ENCODE peak calls at places on chromosomes 2 and 18, in nine cellular contexts. One of them, this sample, is unnamed.

GRCh38 chr2:41441958-41442357 is 605.9 kb upstream of the PKDCC start:
- DNase-seq in neural progenitor cell: no peak
- DNase-seq in OCI-LY7: no peak
- DNase-seq in PC-3: no peak
- DNase-seq in hepatocyte: no peak
- DNase-seq in IMR-90: no peak
- DNase-seq in GM23248: no peak
- DNase-seq in SK-N-SH: no peak
- DNase-seq in GM12878: no peak
- DNase-seq in this sample: no peak

GRCh38 chr2:174522553-174522952 is 35.7 kb upstream of the GPR155 start:
- DNase-seq in neural progenitor cell: no peak
- DNase-seq in OCI-LY7: peak; percentile 14
- DNase-seq in PC-3: peak; percentile 35
- DNase-seq in hepatocyte: no peak
- DNase-seq in IMR-90: peak; percentile 11
- DNase-seq in GM23248: peak; percentile 51
- DNase-seq in SK-N-SH: peak; percentile 34
- DNase-seq in GM12878: no peak
- DNase-seq in this sample: no peak

GRCh38 chr2:112003585-112003984 is 51.5 kb upstream of the TMEM87B start:
- DNase-seq in neural progenitor cell: no peak
- DNase-seq in OCI-LY7: no peak
- DNase-seq in PC-3: no peak
- DNase-seq in hepatocyte: no peak
- DNase-seq in IMR-90: no peak
- DNase-seq in GM23248: no peak
- DNase-seq in SK-N-SH: no peak
- DNase-seq in GM12878: peak; percentile 16
- DNase-seq in this sample: no peak

GRCh38 chr2:237895544-237896506 is 36.4 kb downstream of the RAMP1 start:
- DNase-seq in neural progenitor cell: no peak
- DNase-seq in OCI-LY7: no peak
- DNase-seq in PC-3: no peak
- DNase-seq in hepatocyte: peak; percentile 19
- DNase-seq in IMR-90: no peak
- DNase-seq in GM23248: no peak
- DNase-seq in SK-N-SH: peak; percentile 72
- DNase-seq in GM12878: no peak
- DNase-seq in this sample: peak; percentile 62

GRCh38 chr18:46070683-46071614 is 1.1 kb downstream of the PSTPIP2 start:
- DNase-seq in neural progenitor cell: no peak
- DNase-seq in OCI-LY7: no peak
- DNase-seq in PC-3: no peak
- DNase-seq in hepatocyte: no peak
- DNase-seq in IMR-90: no peak
- DNase-seq in GM23248: no peak
- DNase-seq in SK-N-SH: peak; percentile 25
- DNase-seq in GM12878: no peak
- DNase-seq in this sample: no peak

GRCh38 chr2:7694066-7695000 is 777.1 kb downstream of the RNF144A start:
- DNase-seq in neural progenitor cell: peak; percentile 40
- DNase-seq in OCI-LY7: no peak
- DNase-seq in PC-3: no peak
- DNase-seq in hepatocyte: no peak
- DNase-seq in IMR-90: no peak
- DNase-seq in GM23248: no peak
- DNase-seq in SK-N-SH: no peak
- DNase-seq in GM12878: no peak
- DNase-seq in this sample: no peak

GRCh38 chr2:105857076-105857740 is 112.5 kb downstream of the NCK2 start:
- DNase-seq in neural progenitor cell: no peak
- DNase-seq in OCI-LY7: no peak
- DNase-seq in PC-3: no peak
- DNase-seq in hepatocyte: no peak
- DNase-seq in IMR-90: no peak
- DNase-seq in GM23248: no peak
- DNase-seq in SK-N-SH: no peak
- DNase-seq in GM12878: no peak
- DNase-seq in this sample: peak; percentile 64

GRCh38 chr2:3805120-3805519 is 101.7 kb downstream of the DCDC2C start:
- DNase-seq in neural progenitor cell: peak; percentile 75
- DNase-seq in OCI-LY7: no peak
- DNase-seq in PC-3: peak; percentile 70
- DNase-seq in hepatocyte: peak; percentile 44
- DNase-seq in IMR-90: no peak
- DNase-seq in GM23248: peak; percentile 14
- DNase-seq in SK-N-SH: peak; percentile 75
- DNase-seq in GM12878: no peak
- DNase-seq in this sample: no peak

GRCh38 chr2:176565641-176566323 is 296.5 kb downstream of the MTX2 start:
- DNase-seq in neural progenitor cell: no peak
- DNase-seq in OCI-LY7: no peak
- DNase-seq in PC-3: no peak
- DNase-seq in hepatocyte: no peak
- DNase-seq in IMR-90: peak; percentile 70
- DNase-seq in GM23248: no peak
- DNase-seq in SK-N-SH: no peak
- DNase-seq in GM12878: no peak
- DNase-seq in this sample: no peak

GRCh38 chr2:195779491-195779890 is 122.5 kb downstream of the SLC39A10 start:
- DNase-seq in neural progenitor cell: no peak
- DNase-seq in OCI-LY7: no peak
- DNase-seq in PC-3: peak; percentile 66
- DNase-seq in hepatocyte: no peak
- DNase-seq in IMR-90: no peak
- DNase-seq in GM23248: no peak
- DNase-seq in SK-N-SH: no peak
- DNase-seq in GM12878: no peak
- DNase-seq in this sample: no peak

GRCh38 chr18:62784966-62785413 is 69.6 kb downstream of the PHLPP1 start:
- DNase-seq in neural progenitor cell: peak; percentile 15
- DNase-seq in OCI-LY7: no peak
- DNase-seq in PC-3: no peak
- DNase-seq in hepatocyte: no peak
- DNase-seq in IMR-90: peak; percentile 84
- DNase-seq in GM23248: peak; percentile 67
- DNase-seq in SK-N-SH: no peak
- DNase-seq in GM12878: no peak
- DNase-seq in this sample: no peak

GRCh38 chr2:128607981-128608506 is 289.4 kb upstream of the HS6ST1 start:
- DNase-seq in neural progenitor cell: no peak
- DNase-seq in OCI-LY7: no peak
- DNase-seq in PC-3: peak; percentile 4
- DNase-seq in hepatocyte: no peak
- DNase-seq in IMR-90: no peak
- DNase-seq in GM23248: peak; percentile 40
- DNase-seq in SK-N-SH: peak; percentile 51
- DNase-seq in GM12878: no peak
- DNase-seq in this sample: no peak

GRCh38 chr2:46862430-46862829 is 53.2 kb downstream of the MCFD2 start:
- DNase-seq in neural progenitor cell: no peak
- DNase-seq in OCI-LY7: no peak
- DNase-seq in PC-3: no peak
- DNase-seq in hepatocyte: no peak
- DNase-seq in IMR-90: peak; percentile 40
- DNase-seq in GM23248: no peak
- DNase-seq in SK-N-SH: no peak
- DNase-seq in GM12878: no peak
- DNase-seq in this sample: no peak

GRCh38 chr2:66547887-66548286 is 113.0 kb downstream of the MEIS1 start:
- DNase-seq in neural progenitor cell: no peak
- DNase-seq in OCI-LY7: no peak
- DNase-seq in PC-3: no peak
- DNase-seq in hepatocyte: no peak
- DNase-seq in IMR-90: no peak
- DNase-seq in GM23248: no peak
- DNase-seq in SK-N-SH: no peak
- DNase-seq in GM12878: no peak
- DNase-seq in this sample: no peak

DNA sequence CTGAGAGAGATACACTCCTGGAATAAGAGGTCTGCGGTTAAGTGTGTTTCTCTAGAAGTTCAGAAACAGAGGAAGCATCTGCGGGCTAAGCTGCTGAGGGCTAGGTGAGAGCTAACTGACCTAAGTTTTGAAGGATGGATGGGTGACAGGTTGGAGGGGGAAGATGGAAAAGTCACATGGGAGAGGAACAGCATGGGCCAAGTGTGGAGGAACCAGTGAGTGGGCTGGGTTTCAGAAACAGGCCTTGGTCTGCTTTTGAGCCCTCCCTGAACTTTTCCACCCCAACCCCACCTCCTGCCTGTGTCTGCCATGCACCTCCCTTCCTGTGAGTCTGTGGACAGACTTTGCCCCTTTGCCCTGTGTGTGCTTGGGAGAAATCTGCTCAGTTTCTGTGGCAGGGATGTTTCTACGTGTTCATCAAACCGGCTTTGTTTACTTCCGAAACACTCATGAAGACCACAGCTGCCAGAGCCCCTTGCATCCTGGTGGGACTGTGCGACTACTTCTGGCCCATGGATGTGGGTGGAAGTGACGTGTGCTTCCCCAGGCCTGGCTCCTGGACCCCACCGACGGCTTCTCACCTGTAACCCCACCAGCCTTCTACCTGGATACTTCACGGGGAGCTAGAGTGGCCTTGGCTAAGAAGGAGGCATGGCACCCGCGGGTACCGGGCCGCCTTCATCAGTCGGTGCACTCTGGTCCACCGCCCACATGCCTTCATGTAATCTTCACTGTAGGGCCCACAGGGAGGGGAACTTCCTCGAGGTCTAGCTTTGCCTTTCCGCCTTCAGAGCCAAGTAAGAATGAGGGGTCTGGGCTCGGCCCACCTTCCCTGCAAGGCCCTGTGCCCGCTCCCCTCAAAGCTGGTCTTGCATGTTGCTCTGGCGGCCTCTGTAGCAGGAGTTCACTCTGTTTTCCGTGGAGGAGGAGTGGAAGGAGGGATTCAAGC is 1.4 kb upstream of the HPCAL1 start:
- DNase-seq in neural progenitor cell: no peak
- DNase-seq in OCI-LY7: no peak
- DNase-seq in PC-3: no peak
- DNase-seq in hepatocyte: peak; percentile 46
- DNase-seq in IMR-90: no peak
- DNase-seq in GM23248: no peak
- DNase-seq in SK-N-SH: no peak
- DNase-seq in GM12878: no peak
- DNase-seq in this sample: no peak
- H2AFZ ChIP-seq in neural progenitor cell: peak overlapping the region; percentile 94
- H2AFZ ChIP-seq in OCI-LY7: no peak overlapping the region
- H2AFZ ChIP-seq in PC-3: no peak overlapping the region
- H2AFZ ChIP-seq in hepatocyte: no peak overlapping the region
- H2AFZ ChIP-seq in IMR-90: peak overlapping the region; percentile 87
- H2AFZ ChIP-seq in GM23248: no peak overlapping the region
- H2AFZ ChIP-seq in SK-N-SH: no peak overlapping the region
- H2AFZ ChIP-seq in GM12878: peak overlapping the region; percentile 92
- H2AFZ ChIP-seq in this sample: no peak overlapping the region

DNA sequence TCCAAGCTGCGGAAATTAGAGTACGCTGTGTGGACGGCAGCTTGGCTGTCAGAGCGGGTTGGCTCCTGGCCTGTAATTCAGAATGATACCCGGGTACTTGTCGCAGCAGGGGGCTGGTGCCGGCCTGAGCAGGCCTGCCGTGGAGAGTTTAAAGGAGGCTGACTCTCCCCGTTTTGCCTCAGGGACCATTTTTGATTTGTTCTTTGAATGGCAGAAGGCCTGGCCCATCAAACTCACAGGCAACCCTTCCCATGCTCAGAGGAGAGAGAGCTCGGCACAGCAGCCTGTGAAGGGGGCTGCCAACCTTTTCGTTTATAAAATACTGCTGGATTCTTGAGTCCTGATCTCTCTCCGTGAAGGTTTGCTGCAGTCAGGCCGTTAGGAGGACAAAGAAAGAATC is 151.3 kb downstream of the KLHL29 start:
- DNase-seq in neural progenitor cell: no peak
- DNase-seq in OCI-LY7: no peak
- DNase-seq in PC-3: no peak
- DNase-seq in hepatocyte: no peak
- DNase-seq in IMR-90: no peak
- DNase-seq in GM23248: no peak
- DNase-seq in SK-N-SH: no peak
- DNase-seq in GM12878: no peak
- DNase-seq in this sample: no peak
- H2AFZ ChIP-seq in neural progenitor cell: peak overlapping the region; percentile 92
- H2AFZ ChIP-seq in OCI-LY7: no peak overlapping the region
- H2AFZ ChIP-seq in PC-3: no peak overlapping the region
- H2AFZ ChIP-seq in hepatocyte: no peak overlapping the region
- H2AFZ ChIP-seq in IMR-90: no peak overlapping the region
- H2AFZ ChIP-seq in GM23248: no peak overlapping the region
- H2AFZ ChIP-seq in SK-N-SH: no peak overlapping the region
- H2AFZ ChIP-seq in GM12878: no peak overlapping the region
- H2AFZ ChIP-seq in this sample: no peak overlapping the region

GRCh38 chr2:231686192-231687100 is 21.9 kb upstream of the PTMA start:
- DNase-seq in neural progenitor cell: peak; percentile 6
- DNase-seq in OCI-LY7: no peak
- DNase-seq in PC-3: no peak
- DNase-seq in hepatocyte: no peak
- DNase-seq in IMR-90: no peak
- DNase-seq in GM23248: no peak
- DNase-seq in SK-N-SH: no peak
- DNase-seq in GM12878: no peak
- DNase-seq in this sample: no peak
- H2AFZ ChIP-seq in neural progenitor cell: peak overlapping the region; percentile 68
- H2AFZ ChIP-seq in OCI-LY7: peak overlapping the region; percentile 60
- H2AFZ ChIP-seq in PC-3: no peak overlapping the region
- H2AFZ ChIP-seq in hepatocyte: no peak overlapping the region
- H2AFZ ChIP-seq in IMR-90: no peak overlapping the region
- H2AFZ ChIP-seq in GM23248: no peak overlapping the region
- H2AFZ ChIP-seq in SK-N-SH: no peak overlapping the region
- H2AFZ ChIP-seq in GM12878: no peak overlapping the region
- H2AFZ ChIP-seq in this sample: no peak overlapping the region

GRCh38 chr2:130729311-130730299 is 735 bp downstream of the GPR148 start:
- DNase-seq in neural progenitor cell: no peak
- DNase-seq in OCI-LY7: no peak
- DNase-seq in PC-3: no peak
- DNase-seq in hepatocyte: no peak
- DNase-seq in IMR-90: no peak
- DNase-seq in GM23248: no peak
- DNase-seq in SK-N-SH: no peak
- DNase-seq in GM12878: no peak
- DNase-seq in this sample: no peak

GRCh38 chr2:130726614-130727180 is 2.2 kb upstream of the GPR148 start:
- DNase-seq in neural progenitor cell: no peak
- DNase-seq in OCI-LY7: no peak
- DNase-seq in PC-3: no peak
- DNase-seq in hepatocyte: no peak
- DNase-seq in IMR-90: no peak
- DNase-seq in GM23248: no peak
- DNase-seq in SK-N-SH: no peak
- DNase-seq in GM12878: no peak
- DNase-seq in this sample: no peak

GRCh38 chr2:130727286-130727924 is 1.5 kb upstream of the GPR148 start:
- DNase-seq in neural progenitor cell: peak; percentile 95
- DNase-seq in OCI-LY7: peak; percentile 88
- DNase-seq in PC-3: peak; percentile 78
- DNase-seq in hepatocyte: peak; percentile 93
- DNase-seq in IMR-90: peak; percentile 46
- DNase-seq in GM23248: peak; percentile 87
- DNase-seq in SK-N-SH: peak; percentile 96
- DNase-seq in GM12878: peak; percentile 48
- DNase-seq in this sample: peak; percentile 73

GRCh38 chr2:130728007-130728454 is 839 bp upstream of the GPR148 start:
- DNase-seq in neural progenitor cell: no peak
- DNase-seq in OCI-LY7: peak; percentile 17
- DNase-seq in PC-3: peak; percentile 8
- DNase-seq in hepatocyte: peak; percentile 54
- DNase-seq in IMR-90: no peak
- DNase-seq in GM23248: peak; percentile 17
- DNase-seq in SK-N-SH: no peak
- DNase-seq in GM12878: no peak
- DNase-seq in this sample: no peak

GRCh38 chr2:130728549-130729310 is at the start of gene GPR148:
- DNase-seq in neural progenitor cell: no peak
- DNase-seq in OCI-LY7: no peak
- DNase-seq in PC-3: no peak
- DNase-seq in hepatocyte: no peak
- DNase-seq in IMR-90: no peak
- DNase-seq in GM23248: no peak
- DNase-seq in SK-N-SH: no peak
- DNase-seq in GM12878: no peak
- DNase-seq in this sample: no peak
- H2AFZ ChIP-seq in neural progenitor cell: peak within 1 kb of the TSS; percentile 77
- H2AFZ ChIP-seq in OCI-LY7: peak within 1 kb of the TSS; percentile 74
- H2AFZ ChIP-seq in PC-3: peak within 1 kb of the TSS; percentile 94
- H2AFZ ChIP-seq in hepatocyte: peak within 1 kb of the TSS; percentile 65
- H2AFZ ChIP-seq in IMR-90: peak within 1 kb of the TSS; percentile 94
- H2AFZ ChIP-seq in GM23248: peak within 1 kb of the TSS; percentile 93
- H2AFZ ChIP-seq in SK-N-SH: no peak within 1 kb of the TSS
- H2AFZ ChIP-seq in GM12878: peak within 1 kb of the TSS; percentile 68
- H2AFZ ChIP-seq in this sample: peak within 1 kb of the TSS; percentile 99